ENCODE peak calls at places on chromosomes 1 and 21, in five cellular contexts. One of them, this sample, is unnamed.

GRCh38 chr1:4010284-4010683 is 110.2 kb upstream of the C1orf174 start:
- DNase-seq in stimulated activated CD8-positive, alpha-beta memory T cell treated with anti-CD3 and anti-CD28 coated beads, Interleukin-4, amount 100 ng/mL, for 1 hour: no peak
- DNase-seq in CD8-positive, alpha-beta T cell: no peak
- DNase-seq in neuronal stem cell: no peak
- DNase-seq in iris pigment epithelial cell: no peak
- DNase-seq in this sample: no peak

GRCh38 chr1:239164451-239165180 is 221.8 kb upstream of the CHRM3 start:
- DNase-seq in stimulated activated CD8-positive, alpha-beta memory T cell treated with anti-CD3 and anti-CD28 coated beads, Interleukin-4, amount 100 ng/mL, for 1 hour: no peak
- DNase-seq in CD8-positive, alpha-beta T cell: no peak
- DNase-seq in neuronal stem cell: no peak
- DNase-seq in iris pigment epithelial cell: no peak
- DNase-seq in this sample: no peak

GRCh38 chr1:228101994-228102790 is 933 bp downstream of the C1orf35 start:
- DNase-seq in stimulated activated CD8-positive, alpha-beta memory T cell treated with anti-CD3 and anti-CD28 coated beads, Interleukin-4, amount 100 ng/mL, for 1 hour: no peak
- DNase-seq in CD8-positive, alpha-beta T cell: peak; percentile 68
- DNase-seq in neuronal stem cell: no peak
- DNase-seq in iris pigment epithelial cell: peak; percentile 40
- DNase-seq in this sample: peak; percentile 32

GRCh38 chr1:17052038-17052437 is 1.8 kb downstream of the SDHB start:
- DNase-seq in stimulated activated CD8-positive, alpha-beta memory T cell treated with anti-CD3 and anti-CD28 coated beads, Interleukin-4, amount 100 ng/mL, for 1 hour: no peak
- DNase-seq in CD8-positive, alpha-beta T cell: no peak
- DNase-seq in neuronal stem cell: no peak
- DNase-seq in iris pigment epithelial cell: no peak
- DNase-seq in this sample: no peak

GRCh38 chr1:240100351-240100750 is 8.7 kb downstream of the FMN2 start:
- DNase-seq in stimulated activated CD8-positive, alpha-beta memory T cell treated with anti-CD3 and anti-CD28 coated beads, Interleukin-4, amount 100 ng/mL, for 1 hour: no peak
- DNase-seq in CD8-positive, alpha-beta T cell: no peak
- DNase-seq in neuronal stem cell: no peak
- DNase-seq in iris pigment epithelial cell: peak; percentile 70
- DNase-seq in this sample: no peak

GRCh38 chr1:68442822-68443556 is 6.8 kb downstream of the RPE65 start:
- DNase-seq in stimulated activated CD8-positive, alpha-beta memory T cell treated with anti-CD3 and anti-CD28 coated beads, Interleukin-4, amount 100 ng/mL, for 1 hour: no peak
- DNase-seq in CD8-positive, alpha-beta T cell: no peak
- DNase-seq in neuronal stem cell: peak; percentile 21
- DNase-seq in iris pigment epithelial cell: peak; percentile 63
- DNase-seq in this sample: peak; percentile 72

GRCh38 chr1:33762099-33762830 is 101.6 kb upstream of the HMGB4 start:
- DNase-seq in stimulated activated CD8-positive, alpha-beta memory T cell treated with anti-CD3 and anti-CD28 coated beads, Interleukin-4, amount 100 ng/mL, for 1 hour: no peak
- DNase-seq in CD8-positive, alpha-beta T cell: no peak
- DNase-seq in neuronal stem cell: no peak
- DNase-seq in iris pigment epithelial cell: no peak
- DNase-seq in this sample: no peak

GRCh38 chr1:166174108-166174507 is 7.3 kb upstream of the FAM78B start:
- DNase-seq in stimulated activated CD8-positive, alpha-beta memory T cell treated with anti-CD3 and anti-CD28 coated beads, Interleukin-4, amount 100 ng/mL, for 1 hour: no peak
- DNase-seq in CD8-positive, alpha-beta T cell: no peak
- DNase-seq in neuronal stem cell: no peak
- DNase-seq in iris pigment epithelial cell: no peak
- DNase-seq in this sample: no peak

GRCh38 chr1:64877151-64877550 is 89.2 kb downstream of the JAK1 start:
- DNase-seq in stimulated activated CD8-positive, alpha-beta memory T cell treated with anti-CD3 and anti-CD28 coated beads, Interleukin-4, amount 100 ng/mL, for 1 hour: no peak
- DNase-seq in CD8-positive, alpha-beta T cell: peak; percentile 42
- DNase-seq in neuronal stem cell: no peak
- DNase-seq in iris pigment epithelial cell: no peak
- DNase-seq in this sample: no peak

GRCh38 chr1:24484208-24484607 is 18.4 kb upstream of the RCAN3 start:
- DNase-seq in stimulated activated CD8-positive, alpha-beta memory T cell treated with anti-CD3 and anti-CD28 coated beads, Interleukin-4, amount 100 ng/mL, for 1 hour: no peak
- DNase-seq in CD8-positive, alpha-beta T cell: no peak
- DNase-seq in neuronal stem cell: no peak
- DNase-seq in iris pigment epithelial cell: no peak
- DNase-seq in this sample: no peak

GRCh38 chr1:214445846-214446614 is 105.4 kb downstream of the PTPN14 start:
- DNase-seq in stimulated activated CD8-positive, alpha-beta memory T cell treated with anti-CD3 and anti-CD28 coated beads, Interleukin-4, amount 100 ng/mL, for 1 hour: no peak
- DNase-seq in CD8-positive, alpha-beta T cell: no peak
- DNase-seq in neuronal stem cell: no peak
- DNase-seq in iris pigment epithelial cell: peak; percentile 96
- DNase-seq in this sample: peak; percentile 66

GRCh38 chr1:94037392-94038229 is 83.3 kb downstream of the ABCA4 start:
- DNase-seq in stimulated activated CD8-positive, alpha-beta memory T cell treated with anti-CD3 and anti-CD28 coated beads, Interleukin-4, amount 100 ng/mL, for 1 hour: no peak
- DNase-seq in CD8-positive, alpha-beta T cell: no peak
- DNase-seq in neuronal stem cell: no peak
- DNase-seq in iris pigment epithelial cell: no peak
- DNase-seq in this sample: no peak

GRCh38 chr1:30388386-30388785 is 335.0 kb downstream of the MATN1 start:
- DNase-seq in stimulated activated CD8-positive, alpha-beta memory T cell treated with anti-CD3 and anti-CD28 coated beads, Interleukin-4, amount 100 ng/mL, for 1 hour: no peak
- DNase-seq in CD8-positive, alpha-beta T cell: no peak
- DNase-seq in neuronal stem cell: no peak
- DNase-seq in iris pigment epithelial cell: no peak
- DNase-seq in this sample: no peak

GRCh38 chr1:218330043-218330623 is 15.0 kb upstream of the TGFB2 start:
- DNase-seq in stimulated activated CD8-positive, alpha-beta memory T cell treated with anti-CD3 and anti-CD28 coated beads, Interleukin-4, amount 100 ng/mL, for 1 hour: no peak
- DNase-seq in CD8-positive, alpha-beta T cell: no peak
- DNase-seq in neuronal stem cell: no peak
- DNase-seq in iris pigment epithelial cell: no peak
- DNase-seq in this sample: peak; percentile 74

GRCh38 chr21:27703806-27704205 is 736.9 kb upstream of the ADAMTS5 start:
- DNase-seq in stimulated activated CD8-positive, alpha-beta memory T cell treated with anti-CD3 and anti-CD28 coated beads, Interleukin-4, amount 100 ng/mL, for 1 hour: no peak
- DNase-seq in CD8-positive, alpha-beta T cell: no peak
- DNase-seq in neuronal stem cell: no peak
- DNase-seq in iris pigment epithelial cell: no peak
- DNase-seq in this sample: no peak

GRCh38 chr1:225882699-225883615 is 777 bp upstream of the TMEM63A start:
- DNase-seq in stimulated activated CD8-positive, alpha-beta memory T cell treated with anti-CD3 and anti-CD28 coated beads, Interleukin-4, amount 100 ng/mL, for 1 hour: no peak
- DNase-seq in CD8-positive, alpha-beta T cell: peak; percentile 45
- DNase-seq in neuronal stem cell: peak; percentile 31
- DNase-seq in iris pigment epithelial cell: peak; percentile 55
- DNase-seq in this sample: peak; percentile 39

GRCh38 chr1:10379101-10379620 is 19.7 kb upstream of the PGD start:
- DNase-seq in stimulated activated CD8-positive, alpha-beta memory T cell treated with anti-CD3 and anti-CD28 coated beads, Interleukin-4, amount 100 ng/mL, for 1 hour: no peak
- DNase-seq in CD8-positive, alpha-beta T cell: no peak
- DNase-seq in neuronal stem cell: no peak
- DNase-seq in iris pigment epithelial cell: no peak
- DNase-seq in this sample: no peak

GRCh38 chr1:175690298-175690697 is 53.1 kb downstream of the TNR start:
- DNase-seq in stimulated activated CD8-positive, alpha-beta memory T cell treated with anti-CD3 and anti-CD28 coated beads, Interleukin-4, amount 100 ng/mL, for 1 hour: no peak
- DNase-seq in CD8-positive, alpha-beta T cell: no peak
- DNase-seq in neuronal stem cell: no peak
- DNase-seq in iris pigment epithelial cell: no peak
- DNase-seq in this sample: no peak

GRCh38 chr1:53327183-53327941 is 508 bp downstream of the LRP8 start:
- DNase-seq in stimulated activated CD8-positive, alpha-beta memory T cell treated with anti-CD3 and anti-CD28 coated beads, Interleukin-4, amount 100 ng/mL, for 1 hour: no peak
- DNase-seq in CD8-positive, alpha-beta T cell: peak; percentile 46
- DNase-seq in neuronal stem cell: peak; percentile 50
- DNase-seq in iris pigment epithelial cell: peak; percentile 50
- DNase-seq in this sample: peak; percentile 33

GRCh38 chr1:19825298-19825697 is 10.2 kb upstream of the RNF186 start:
- DNase-seq in stimulated activated CD8-positive, alpha-beta memory T cell treated with anti-CD3 and anti-CD28 coated beads, Interleukin-4, amount 100 ng/mL, for 1 hour: no peak
- DNase-seq in CD8-positive, alpha-beta T cell: no peak
- DNase-seq in neuronal stem cell: no peak
- DNase-seq in iris pigment epithelial cell: no peak
- DNase-seq in this sample: peak; percentile 10

GRCh38 chr1:221230605-221231004 is 351.4 kb downstream of the HLX start:
- DNase-seq in stimulated activated CD8-positive, alpha-beta memory T cell treated with anti-CD3 and anti-CD28 coated beads, Interleukin-4, amount 100 ng/mL, for 1 hour: no peak
- DNase-seq in CD8-positive, alpha-beta T cell: no peak
- DNase-seq in neuronal stem cell: no peak
- DNase-seq in iris pigment epithelial cell: no peak
- DNase-seq in this sample: no peak

GRCh38 chr1:229231754-229232119 is 39.2 kb upstream of the RAB4A start:
- DNase-seq in stimulated activated CD8-positive, alpha-beta memory T cell treated with anti-CD3 and anti-CD28 coated beads, Interleukin-4, amount 100 ng/mL, for 1 hour: no peak
- DNase-seq in CD8-positive, alpha-beta T cell: no peak
- DNase-seq in neuronal stem cell: no peak
- DNase-seq in iris pigment epithelial cell: no peak
- DNase-seq in this sample: no peak

GRCh38 chr21:33651965-33652680 is 9.8 kb downstream of the ITSN1 start:
- DNase-seq in stimulated activated CD8-positive, alpha-beta memory T cell treated with anti-CD3 and anti-CD28 coated beads, Interleukin-4, amount 100 ng/mL, for 1 hour: no peak
- DNase-seq in CD8-positive, alpha-beta T cell: no peak
- DNase-seq in neuronal stem cell: no peak
- DNase-seq in iris pigment epithelial cell: no peak
- DNase-seq in this sample: no peak

GRCh38 chr1:8002329-8003320 is 23.5 kb downstream of the ERRFI1 start:
- DNase-seq in stimulated activated CD8-positive, alpha-beta memory T cell treated with anti-CD3 and anti-CD28 coated beads, Interleukin-4, amount 100 ng/mL, for 1 hour: no peak
- DNase-seq in CD8-positive, alpha-beta T cell: no peak
- DNase-seq in neuronal stem cell: no peak
- DNase-seq in iris pigment epithelial cell: peak; percentile 39
- DNase-seq in this sample: peak; percentile 30

GRCh38 chr1:204695692-204696091 is 10.2 kb upstream of the LRRN2 start:
- DNase-seq in stimulated activated CD8-positive, alpha-beta memory T cell treated with anti-CD3 and anti-CD28 coated beads, Interleukin-4, amount 100 ng/mL, for 1 hour: no peak
- DNase-seq in CD8-positive, alpha-beta T cell: no peak
- DNase-seq in neuronal stem cell: no peak
- DNase-seq in iris pigment epithelial cell: no peak
- DNase-seq in this sample: no peak

GRCh38 chr1:157403203-157403602 is 149.1 kb downstream of the FCRL5 start:
- DNase-seq in stimulated activated CD8-positive, alpha-beta memory T cell treated with anti-CD3 and anti-CD28 coated beads, Interleukin-4, amount 100 ng/mL, for 1 hour: no peak
- DNase-seq in CD8-positive, alpha-beta T cell: no peak
- DNase-seq in neuronal stem cell: no peak
- DNase-seq in iris pigment epithelial cell: peak; percentile 23
- DNase-seq in this sample: no peak

GRCh38 chr1:209769171-209769904 is 13.5 kb downstream of the TRAF3IP3 start:
- DNase-seq in stimulated activated CD8-positive, alpha-beta memory T cell treated with anti-CD3 and anti-CD28 coated beads, Interleukin-4, amount 100 ng/mL, for 1 hour: peak; percentile 44
- DNase-seq in CD8-positive, alpha-beta T cell: peak; percentile 75
- DNase-seq in neuronal stem cell: no peak
- DNase-seq in iris pigment epithelial cell: peak; percentile 84
- DNase-seq in this sample: peak; percentile 91

GRCh38 chr1:228969968-228970800 is 234.9 kb downstream of the RHOU start:
- DNase-seq in stimulated activated CD8-positive, alpha-beta memory T cell treated with anti-CD3 and anti-CD28 coated beads, Interleukin-4, amount 100 ng/mL, for 1 hour: no peak
- DNase-seq in CD8-positive, alpha-beta T cell: no peak
- DNase-seq in neuronal stem cell: no peak
- DNase-seq in iris pigment epithelial cell: no peak
- DNase-seq in this sample: no peak

GRCh38 chr1:234707641-234708040 is 97.7 kb upstream of the IRF2BP2 start:
- DNase-seq in stimulated activated CD8-positive, alpha-beta memory T cell treated with anti-CD3 and anti-CD28 coated beads, Interleukin-4, amount 100 ng/mL, for 1 hour: no peak
- DNase-seq in CD8-positive, alpha-beta T cell: no peak
- DNase-seq in neuronal stem cell: no peak
- DNase-seq in iris pigment epithelial cell: peak; percentile 72
- DNase-seq in this sample: peak; percentile 71

This sample was measured in choroid plexus epithelial cell.